ENCODE peak calls at places on chromosomes 6 and 20, in nine cellular contexts. T, E, X, Q, Y, D, W, L and V are unnamed samples.
A peak's percentile ranks its signal among the peaks of the same experiment; 100 is the strongest.

GRCh38 chr20:24673678-24674570 is 204.5 kb downstream of the SYNDIG1 start:
- DNase-seq in Q (peak; percentile 79), E (peak; percentile 90), X (peak; percentile 62), L (no peak), W (no peak), Y (peak; percentile 72), D (peak; percentile 52), T (peak; percentile 86), V (peak; percentile 56)

GRCh38 chr6:56663344-56663743 is 20.7 kb upstream of the DST start:
- DNase-seq in T (peak; percentile 36), D (no peak), E (peak; percentile 88), Q (peak; percentile 26), W (no peak), X (no peak), L (no peak), Y (no peak), V (no peak)

GRCh38 chr6:162699961-162700360 is 27.6 kb downstream of the PRKN start:
- DNase-seq in L (no peak), X (no peak), T (no peak), Y (peak; percentile 26), Q (no peak), D (no peak), W (no peak), E (no peak), V (no peak)

GRCh38 chr6:90103056-90103793 is 193.4 kb downstream of the BACH2 start:
- DNase-seq in D (no peak), Y (no peak), L (no peak), T (peak; percentile 59), E (peak; percentile 8), W (no peak), Q (peak; percentile 53), X (peak; percentile 25), V (no peak)

GRCh38 chr6:119453242-119453641 is 103.7 kb upstream of the MAN1A1 start:
- DNase-seq in E (no peak), Q (no peak), D (no peak), X (no peak), L (no peak), W (no peak), Y (no peak), T (no peak), V (no peak)

GRCh38 chr6:27839303-27840081 is 72.7 kb downstream of the OR2B2 start:
- DNase-seq in W (no peak), D (no peak), X (peak; percentile 83), Y (peak; percentile 72), T (peak; percentile 91), L (peak; percentile 53), E (peak; percentile 88), Q (peak; percentile 86), V (no peak)

GRCh38 chr6:26159417-26160273 is 72.4 kb downstream of the HFE start:
- DNase-seq in D (no peak), L (no peak), E (peak; percentile 49), Q (peak; percentile 44), T (peak; percentile 60), W (no peak), X (peak; percentile 42), Y (no peak), V (no peak)

GRCh38 chr6:140857734-140858380 is 1274.9 kb upstream of the GJE1 start:
- DNase-seq in W (no peak), Q (peak; percentile 87), X (peak; percentile 93), E (peak; percentile 63), L (no peak), D (no peak), Y (peak; percentile 80), T (peak; percentile 90), V (peak; percentile 76)

GRCh38 chr20:40049838-40050237 is 639.2 kb downstream of the MAFB start:
- DNase-seq in Q (no peak), D (no peak), W (no peak), L (no peak), X (no peak), Y (no peak), T (no peak), E (no peak), V (no peak)

GRCh38 chr6:30394139-30394538 is 49.2 kb downstream of the RPP21 start:
- DNase-seq in T (no peak), W (no peak), X (no peak), L (no peak), Y (no peak), D (no peak), Q (no peak), E (peak; percentile 11), V (no peak)

DNA sequence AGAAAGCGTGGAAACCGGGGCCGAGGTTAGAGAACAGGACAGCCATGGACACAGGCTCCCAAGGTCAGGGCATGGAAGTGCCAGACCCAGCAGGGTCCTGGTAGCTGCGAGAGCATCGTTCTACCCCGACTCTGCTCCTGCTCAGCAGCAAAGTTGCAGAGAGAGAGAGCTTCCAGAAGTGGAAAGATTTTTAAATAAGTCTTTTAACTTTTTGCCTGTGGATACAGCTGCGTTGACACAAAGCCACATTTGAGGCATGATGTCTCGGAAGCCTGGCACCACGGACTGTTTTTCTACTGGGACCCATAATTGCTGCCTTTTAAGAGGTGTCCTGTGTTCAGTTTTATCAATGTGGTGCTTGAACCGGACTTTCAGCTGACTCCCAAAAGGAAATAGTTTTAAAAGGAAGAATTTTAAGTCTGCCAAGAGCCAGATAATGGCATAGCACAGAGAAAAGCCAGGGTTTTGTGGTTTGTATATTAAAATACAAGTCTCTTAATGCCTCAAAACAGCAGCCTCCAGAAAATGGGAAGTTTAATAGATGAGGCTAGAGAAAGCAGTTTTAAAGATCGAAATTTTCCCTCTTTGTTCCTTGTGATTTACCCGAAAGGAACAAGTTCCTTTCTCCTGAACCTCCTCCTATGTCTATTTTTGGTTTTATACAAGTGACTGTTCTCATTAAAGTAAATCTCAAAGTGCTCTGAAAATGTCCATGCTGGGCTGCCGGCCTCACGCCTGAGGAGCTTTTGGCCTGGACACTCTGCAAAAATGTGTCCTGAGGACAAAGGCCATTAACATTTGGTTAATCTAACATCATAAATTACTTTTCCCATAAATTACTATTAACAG is 91.5 kb downstream of the RIN2 start:
- DNase-seq in Y (peak; percentile 26), D (no peak), L (no peak), X (peak; percentile 50), W (no peak), E (no peak), Q (peak; percentile 56), T (peak; percentile 55), V (no peak)
- H3K4me3 ChIP-seq in Y (no peak overlapping the region), D (no peak overlapping the region), L (no peak overlapping the region), X (no peak overlapping the region), W (no peak overlapping the region), E (no peak overlapping the region), Q (no peak overlapping the region), T (no peak overlapping the region), V (no peak overlapping the region)

GRCh38 chr6:39465539-39465938 is 143.0 kb upstream of the KCNK16 start:
- DNase-seq in E (no peak), L (no peak), X (no peak), Y (no peak), Q (no peak), D (no peak), W (no peak), T (no peak), V (no peak)

GRCh38 chr6:39471954-39472659 is 149.6 kb upstream of the KCNK16 start:
- DNase-seq in T (no peak), E (no peak), D (no peak), Y (no peak), L (no peak), Q (no peak), W (no peak), X (peak; percentile 9), V (no peak)

GRCh38 chr6:39468385-39468784 is 145.9 kb upstream of the KCNK16 start:
- DNase-seq in L (no peak), W (no peak), X (no peak), Q (no peak), Y (no peak), E (no peak), D (no peak), T (no peak), V (no peak)

GRCh38 chr6:39464067-39464466 is 141.6 kb upstream of the KCNK16 start:
- DNase-seq in D (no peak), T (no peak), E (no peak), Y (peak; percentile 4), W (no peak), Q (no peak), L (no peak), X (no peak), V (no peak)

GRCh38 chr6:39466664-39467063 is 144.2 kb upstream of the KCNK16 start:
- DNase-seq in D (no peak), Q (no peak), L (no peak), Y (no peak), X (no peak), T (no peak), E (no peak), W (no peak), V (no peak)
- TF ChIP-seq CTCF in D (no peak), Q (no peak), L (no peak), Y (no peak), X (no peak), T (no peak), E (no peak), W (no peak), V (no peak)

GRCh38 chr6:125791151-125791819 is 525 bp downstream of the NCOA7 start:
- DNase-seq in Y (peak; percentile 47), T (peak; percentile 58), Q (peak; percentile 42), L (peak; percentile 40), W (peak; percentile 55), E (peak; percentile 51), D (no peak), X (peak; percentile 70), V (no peak)

GRCh38 chr6:125790403-125791150 is at the start of gene NCOA7:
- DNase-seq in T (peak; percentile 77), D (peak; percentile 92), X (peak; percentile 70), L (peak; percentile 78), Y (peak; percentile 68), W (peak; percentile 82), E (peak; percentile 58), Q (peak; percentile 59), V (no peak)

GRCh38 chr6:125789576-125790402 is 971 bp upstream of the NCOA7 start:
- DNase-seq in D (peak; percentile 74), Y (peak; percentile 48), W (peak; percentile 43), X (peak; percentile 64), Q (peak; percentile 32), L (peak; percentile 65), T (peak; percentile 50), E (no peak), V (no peak)

GRCh38 chr6:125787791-125788190 is 3.0 kb upstream of the NCOA7 start:
- DNase-seq in L (no peak), X (peak; percentile 27), D (no peak), E (peak; percentile 11), Q (no peak), Y (peak; percentile 39), T (peak; percentile 29), W (peak; percentile 22), V (no peak)

DNA sequence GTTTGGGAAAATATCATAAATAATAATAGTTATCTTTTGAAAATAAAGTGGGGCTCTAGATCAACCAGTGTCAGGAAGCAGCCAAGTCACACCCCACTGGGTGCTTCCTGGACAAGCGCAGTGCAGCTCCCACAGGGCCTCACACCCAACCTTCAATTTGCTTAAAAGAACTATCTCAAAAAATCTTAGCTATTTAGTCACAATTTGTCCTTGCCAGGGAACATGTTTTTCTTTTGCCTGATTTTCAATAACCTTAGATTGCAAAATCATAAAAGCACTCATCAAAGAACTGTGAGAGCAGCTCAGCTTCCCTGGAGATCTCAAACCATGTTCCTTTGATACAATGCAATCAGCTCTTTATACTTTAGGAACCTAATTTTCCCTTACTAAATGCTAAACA is 1.6 kb upstream of the NCOA7 start:
- DNase-seq in E (no peak), W (no peak), D (no peak), X (no peak), Q (no peak), L (no peak), Y (no peak), T (no peak), V (no peak)
- H3K4me3 ChIP-seq in E (no peak overlapping the region), W (no peak overlapping the region), D (peak overlapping the region; percentile 92), X (no peak overlapping the region), Q (no peak overlapping the region), L (no peak overlapping the region), Y (no peak overlapping the region), T (no peak overlapping the region), V (no peak overlapping the region)

GRCh38 chr20:19212524-19213502 is at the start of gene SLC24A3:
- DNase-seq in T (peak; percentile 9), Y (peak; percentile 31), D (peak; percentile 92), Q (no peak), L (peak; percentile 81), X (peak; percentile 30), E (peak; percentile 7), W (no peak), V (no peak)
- TF ChIP-seq CTCF in T (peak; percentile 28), Y (peak; percentile 15), D (peak; percentile 56), Q (no peak), L (peak; percentile 31), X (peak; percentile 42), E (no peak), W (no peak), V (peak; percentile 48)